ENCODE peak calls at places on chromosomes 13 and 19, in five cellular contexts. One of them, this sample, is unnamed.

GRCh38 chr13:73849292-73849691 is 284.9 kb downstream of the KLF12 start:
- DNase-seq in activated CD4-positive, alpha-beta T cell treated with anti-CD3 and anti-CD28 coated beads, Interleukin-2, amount 50 U/mL, for 24 hours: no peak
- DNase-seq in activated T-cell treated with anti-CD3 and anti-CD28 coated beads, Interleukin-2, amount 50 U/mL, for 72 hours: no peak
- DNase-seq in thoracic aorta: no peak
- DNase-seq in progenitor cell of endocrine pancreas: no peak
- DNase-seq in this sample: no peak

GRCh38 chr19:389935-390289 is 19.0 kb downstream of the C2CD4C start:
- DNase-seq in activated CD4-positive, alpha-beta T cell treated with anti-CD3 and anti-CD28 coated beads, Interleukin-2, amount 50 U/mL, for 24 hours: no peak
- DNase-seq in activated T-cell treated with anti-CD3 and anti-CD28 coated beads, Interleukin-2, amount 50 U/mL, for 72 hours: no peak
- DNase-seq in thoracic aorta: no peak
- DNase-seq in progenitor cell of endocrine pancreas: no peak
- DNase-seq in this sample: no peak

GRCh38 chr13:22080832-22081231 is 410.0 kb downstream of the FGF9 start:
- DNase-seq in activated CD4-positive, alpha-beta T cell treated with anti-CD3 and anti-CD28 coated beads, Interleukin-2, amount 50 U/mL, for 24 hours: no peak
- DNase-seq in activated T-cell treated with anti-CD3 and anti-CD28 coated beads, Interleukin-2, amount 50 U/mL, for 72 hours: no peak
- DNase-seq in thoracic aorta: no peak
- DNase-seq in progenitor cell of endocrine pancreas: no peak
- DNase-seq in this sample: no peak

GRCh38 chr19:16342002-16342715 is 17.5 kb downstream of the KLF2 start:
- DNase-seq in activated CD4-positive, alpha-beta T cell treated with anti-CD3 and anti-CD28 coated beads, Interleukin-2, amount 50 U/mL, for 24 hours: no peak
- DNase-seq in activated T-cell treated with anti-CD3 and anti-CD28 coated beads, Interleukin-2, amount 50 U/mL, for 72 hours: peak
- DNase-seq in thoracic aorta: no peak
- DNase-seq in progenitor cell of endocrine pancreas: no peak
- DNase-seq in this sample: no peak

GRCh38 chr13:20033486-20033885 is 75.0 kb downstream of the ZMYM2 start:
- DNase-seq in activated CD4-positive, alpha-beta T cell treated with anti-CD3 and anti-CD28 coated beads, Interleukin-2, amount 50 U/mL, for 24 hours: no peak
- DNase-seq in activated T-cell treated with anti-CD3 and anti-CD28 coated beads, Interleukin-2, amount 50 U/mL, for 72 hours: no peak
- DNase-seq in thoracic aorta: no peak
- DNase-seq in progenitor cell of endocrine pancreas: no peak
- DNase-seq in this sample: no peak

GRCh38 chr19:45528744-45529453 is 21.6 kb downstream of the VASP start:
- DNase-seq in activated CD4-positive, alpha-beta T cell treated with anti-CD3 and anti-CD28 coated beads, Interleukin-2, amount 50 U/mL, for 24 hours: no peak
- DNase-seq in activated T-cell treated with anti-CD3 and anti-CD28 coated beads, Interleukin-2, amount 50 U/mL, for 72 hours: no peak
- DNase-seq in thoracic aorta: no peak
- DNase-seq in progenitor cell of endocrine pancreas: peak
- DNase-seq in this sample: no peak

GRCh38 chr13:44396963-44397580 is 23.4 kb downstream of the SERP2 start:
- DNase-seq in activated CD4-positive, alpha-beta T cell treated with anti-CD3 and anti-CD28 coated beads, Interleukin-2, amount 50 U/mL, for 24 hours: no peak
- DNase-seq in activated T-cell treated with anti-CD3 and anti-CD28 coated beads, Interleukin-2, amount 50 U/mL, for 72 hours: no peak
- DNase-seq in thoracic aorta: no peak
- DNase-seq in progenitor cell of endocrine pancreas: no peak
- DNase-seq in this sample: no peak

GRCh38 chr19:1489463-1489971 is 633 bp downstream of the PCSK4 start:
- DNase-seq in activated CD4-positive, alpha-beta T cell treated with anti-CD3 and anti-CD28 coated beads, Interleukin-2, amount 50 U/mL, for 24 hours: no peak
- DNase-seq in activated T-cell treated with anti-CD3 and anti-CD28 coated beads, Interleukin-2, amount 50 U/mL, for 72 hours: peak
- DNase-seq in thoracic aorta: no peak
- DNase-seq in progenitor cell of endocrine pancreas: no peak
- DNase-seq in this sample: no peak

GRCh38 chr13:29436291-29436690 is 159.2 kb downstream of the SLC7A1 start:
- DNase-seq in activated CD4-positive, alpha-beta T cell treated with anti-CD3 and anti-CD28 coated beads, Interleukin-2, amount 50 U/mL, for 24 hours: no peak
- DNase-seq in activated T-cell treated with anti-CD3 and anti-CD28 coated beads, Interleukin-2, amount 50 U/mL, for 72 hours: no peak
- DNase-seq in thoracic aorta: no peak
- DNase-seq in progenitor cell of endocrine pancreas: no peak
- DNase-seq in this sample: no peak

GRCh38 chr13:95585867-95586266 is 33.3 kb downstream of the CLDN10 start:
- DNase-seq in activated CD4-positive, alpha-beta T cell treated with anti-CD3 and anti-CD28 coated beads, Interleukin-2, amount 50 U/mL, for 24 hours: no peak
- DNase-seq in activated T-cell treated with anti-CD3 and anti-CD28 coated beads, Interleukin-2, amount 50 U/mL, for 72 hours: no peak
- DNase-seq in thoracic aorta: no peak
- DNase-seq in progenitor cell of endocrine pancreas: no peak
- DNase-seq in this sample: no peak

GRCh38 chr19:34131100-34131499 is 41.2 kb upstream of the LSM14A start:
- DNase-seq in activated CD4-positive, alpha-beta T cell treated with anti-CD3 and anti-CD28 coated beads, Interleukin-2, amount 50 U/mL, for 24 hours: no peak
- DNase-seq in activated T-cell treated with anti-CD3 and anti-CD28 coated beads, Interleukin-2, amount 50 U/mL, for 72 hours: no peak
- DNase-seq in thoracic aorta: no peak
- DNase-seq in progenitor cell of endocrine pancreas: no peak
- DNase-seq in this sample: no peak

GRCh38 chr13:76696370-76696769 is 189.8 kb downstream of the KCTD12 start:
- DNase-seq in activated CD4-positive, alpha-beta T cell treated with anti-CD3 and anti-CD28 coated beads, Interleukin-2, amount 50 U/mL, for 24 hours: no peak
- DNase-seq in activated T-cell treated with anti-CD3 and anti-CD28 coated beads, Interleukin-2, amount 50 U/mL, for 72 hours: no peak
- DNase-seq in thoracic aorta: no peak
- DNase-seq in progenitor cell of endocrine pancreas: no peak
- DNase-seq in this sample: no peak

GRCh38 chr19:14325863-14326262 is 55.4 kb upstream of the ADGRE5 start:
- DNase-seq in activated CD4-positive, alpha-beta T cell treated with anti-CD3 and anti-CD28 coated beads, Interleukin-2, amount 50 U/mL, for 24 hours: no peak
- DNase-seq in activated T-cell treated with anti-CD3 and anti-CD28 coated beads, Interleukin-2, amount 50 U/mL, for 72 hours: no peak
- DNase-seq in thoracic aorta: no peak
- DNase-seq in progenitor cell of endocrine pancreas: no peak
- DNase-seq in this sample: no peak

GRCh38 chr13:20404488-20405222 is 121.0 kb downstream of the CRYL1 start:
- DNase-seq in activated CD4-positive, alpha-beta T cell treated with anti-CD3 and anti-CD28 coated beads, Interleukin-2, amount 50 U/mL, for 24 hours: no peak
- DNase-seq in activated T-cell treated with anti-CD3 and anti-CD28 coated beads, Interleukin-2, amount 50 U/mL, for 72 hours: no peak
- DNase-seq in thoracic aorta: no peak
- DNase-seq in progenitor cell of endocrine pancreas: no peak
- DNase-seq in this sample: no peak

GRCh38 chr13:44079413-44080205 is 199.9 kb downstream of the LACC1 start:
- DNase-seq in activated CD4-positive, alpha-beta T cell treated with anti-CD3 and anti-CD28 coated beads, Interleukin-2, amount 50 U/mL, for 24 hours: no peak
- DNase-seq in activated T-cell treated with anti-CD3 and anti-CD28 coated beads, Interleukin-2, amount 50 U/mL, for 72 hours: no peak
- DNase-seq in thoracic aorta: no peak
- DNase-seq in progenitor cell of endocrine pancreas: no peak
- DNase-seq in this sample: no peak

GRCh38 chr13:79654520-79654919 is 173.6 kb downstream of the NDFIP2 start:
- DNase-seq in activated CD4-positive, alpha-beta T cell treated with anti-CD3 and anti-CD28 coated beads, Interleukin-2, amount 50 U/mL, for 24 hours: no peak
- DNase-seq in activated T-cell treated with anti-CD3 and anti-CD28 coated beads, Interleukin-2, amount 50 U/mL, for 72 hours: no peak
- DNase-seq in thoracic aorta: no peak
- DNase-seq in progenitor cell of endocrine pancreas: no peak
- DNase-seq in this sample: no peak

GRCh38 chr19:38173324-38174041 is 50.5 kb downstream of the DPF1 start:
- DNase-seq in activated CD4-positive, alpha-beta T cell treated with anti-CD3 and anti-CD28 coated beads, Interleukin-2, amount 50 U/mL, for 24 hours: no peak
- DNase-seq in activated T-cell treated with anti-CD3 and anti-CD28 coated beads, Interleukin-2, amount 50 U/mL, for 72 hours: no peak
- DNase-seq in thoracic aorta: peak
- DNase-seq in progenitor cell of endocrine pancreas: no peak
- DNase-seq in this sample: no peak

GRCh38 chr13:67408823-67409222 is 178.7 kb upstream of the PCDH9 start:
- DNase-seq in activated CD4-positive, alpha-beta T cell treated with anti-CD3 and anti-CD28 coated beads, Interleukin-2, amount 50 U/mL, for 24 hours: no peak
- DNase-seq in activated T-cell treated with anti-CD3 and anti-CD28 coated beads, Interleukin-2, amount 50 U/mL, for 72 hours: no peak
- DNase-seq in thoracic aorta: no peak
- DNase-seq in progenitor cell of endocrine pancreas: no peak
- DNase-seq in this sample: no peak

GRCh38 chr19:43562698-43563241 is 12.6 kb downstream of the XRCC1 start:
- DNase-seq in activated CD4-positive, alpha-beta T cell treated with anti-CD3 and anti-CD28 coated beads, Interleukin-2, amount 50 U/mL, for 24 hours: peak
- DNase-seq in activated T-cell treated with anti-CD3 and anti-CD28 coated beads, Interleukin-2, amount 50 U/mL, for 72 hours: peak
- DNase-seq in thoracic aorta: peak
- DNase-seq in progenitor cell of endocrine pancreas: no peak
- DNase-seq in this sample: peak

GRCh38 chr19:51441410-51442390 is 16.6 kb downstream of the SIGLEC8 start:
- DNase-seq in activated CD4-positive, alpha-beta T cell treated with anti-CD3 and anti-CD28 coated beads, Interleukin-2, amount 50 U/mL, for 24 hours: peak
- DNase-seq in activated T-cell treated with anti-CD3 and anti-CD28 coated beads, Interleukin-2, amount 50 U/mL, for 72 hours: peak
- DNase-seq in thoracic aorta: no peak
- DNase-seq in progenitor cell of endocrine pancreas: no peak
- DNase-seq in this sample: no peak

GRCh38 chr19:34084396-34085145 is 87.7 kb upstream of the LSM14A start:
- DNase-seq in activated CD4-positive, alpha-beta T cell treated with anti-CD3 and anti-CD28 coated beads, Interleukin-2, amount 50 U/mL, for 24 hours: no peak
- DNase-seq in activated T-cell treated with anti-CD3 and anti-CD28 coated beads, Interleukin-2, amount 50 U/mL, for 72 hours: no peak
- DNase-seq in thoracic aorta: no peak
- DNase-seq in progenitor cell of endocrine pancreas: no peak
- DNase-seq in this sample: no peak

GRCh38 chr13:32791545-32792172 is 205.4 kb downstream of the PDS5B start:
- DNase-seq in activated CD4-positive, alpha-beta T cell treated with anti-CD3 and anti-CD28 coated beads, Interleukin-2, amount 50 U/mL, for 24 hours: peak
- DNase-seq in activated T-cell treated with anti-CD3 and anti-CD28 coated beads, Interleukin-2, amount 50 U/mL, for 72 hours: peak
- DNase-seq in thoracic aorta: no peak
- DNase-seq in progenitor cell of endocrine pancreas: no peak
- DNase-seq in this sample: no peak

GRCh38 chr19:55648657-55649578 is 906 bp downstream of the CCDC106 start:
- DNase-seq in activated CD4-positive, alpha-beta T cell treated with anti-CD3 and anti-CD28 coated beads, Interleukin-2, amount 50 U/mL, for 24 hours: no peak
- DNase-seq in activated T-cell treated with anti-CD3 and anti-CD28 coated beads, Interleukin-2, amount 50 U/mL, for 72 hours: no peak
- DNase-seq in thoracic aorta: no peak
- DNase-seq in progenitor cell of endocrine pancreas: no peak
- DNase-seq in this sample: no peak

GRCh38 chr13:110521946-110522345 is 39.6 kb downstream of the RAB20 start:
- DNase-seq in activated CD4-positive, alpha-beta T cell treated with anti-CD3 and anti-CD28 coated beads, Interleukin-2, amount 50 U/mL, for 24 hours: no peak
- DNase-seq in activated T-cell treated with anti-CD3 and anti-CD28 coated beads, Interleukin-2, amount 50 U/mL, for 72 hours: no peak
- DNase-seq in thoracic aorta: no peak
- DNase-seq in progenitor cell of endocrine pancreas: no peak
- DNase-seq in this sample: no peak

GRCh38 chr13:108086678-108087077 is 128.7 kb downstream of the LIG4 start:
- DNase-seq in activated CD4-positive, alpha-beta T cell treated with anti-CD3 and anti-CD28 coated beads, Interleukin-2, amount 50 U/mL, for 24 hours: no peak
- DNase-seq in activated T-cell treated with anti-CD3 and anti-CD28 coated beads, Interleukin-2, amount 50 U/mL, for 72 hours: no peak
- DNase-seq in thoracic aorta: no peak
- DNase-seq in progenitor cell of endocrine pancreas: no peak
- DNase-seq in this sample: no peak

GRCh38 chr13:101035119-101035620 is 360.6 kb upstream of the TMTC4 start:
- DNase-seq in activated CD4-positive, alpha-beta T cell treated with anti-CD3 and anti-CD28 coated beads, Interleukin-2, amount 50 U/mL, for 24 hours: no peak
- DNase-seq in activated T-cell treated with anti-CD3 and anti-CD28 coated beads, Interleukin-2, amount 50 U/mL, for 72 hours: no peak
- DNase-seq in thoracic aorta: no peak
- DNase-seq in progenitor cell of endocrine pancreas: no peak
- DNase-seq in this sample: no peak